ENCODE peak calls at places on chromosome 9, in six cellular contexts. Y is breast epithelium, Z is GM20000, B is mucosa of gallbladder, U is HEK293T, R is DND-41. M is an unnamed sample.

GRCh38 chr9:2418619-2419018 is 203.0 kb upstream of the VLDLR start:
- DNase-seq in Z (no peak), Y (no peak), R (peak; percentile 17), B (no peak), U (no peak), M (no peak)

GRCh38 chr9:98491778-98492177 is 217.0 kb downstream of the GABBR2 start:
- DNase-seq in Z (no peak), R (no peak), U (no peak), B (no peak), Y (no peak), M (no peak)

GRCh38 chr9:37906312-37907239 is 2.6 kb upstream of the SLC25A51 start:
- DNase-seq in U (no peak), Y (no peak), R (no peak), B (no peak), Z (no peak), M (no peak)

GRCh38 chr9:18424132-18424531 is 49.8 kb upstream of the ADAMTSL1 start:
- DNase-seq in Z (no peak), R (no peak), U (no peak), Y (no peak), B (no peak), M (no peak)

GRCh38 chr9:75490326-75490725 is 400.1 kb upstream of the PCSK5 start:
- DNase-seq in B (no peak), Z (no peak), U (no peak), Y (no peak), R (no peak), M (no peak)

GRCh38 chr9:21440139-21440538 is at the start of gene IFNA1:
- DNase-seq in R (no peak), Y (no peak), B (no peak), U (no peak), Z (no peak), M (no peak)

GRCh38 chr9:113673726-113674125 is 202.4 kb upstream of the ZNF618 start:
- DNase-seq in R (no peak), U (no peak), Y (no peak), B (no peak), Z (no peak), M (no peak)

GRCh38 chr9:129270903-129271431 is 92.9 kb upstream of the IER5L start:
- DNase-seq in R (peak; percentile 19), U (no peak), Z (peak; percentile 70), B (no peak), Y (no peak), M (no peak)

GRCh38 chr9:73039253-73039915 is 86.5 kb upstream of the ALDH1A1 start:
- DNase-seq in B (peak; percentile 70), U (no peak), R (no peak), Y (peak; percentile 57), Z (no peak), M (no peak)

GRCh38 chr9:133369923-133370322 is 5.9 kb downstream of the SURF4 start:
- DNase-seq in Z (no peak), B (no peak), U (no peak), R (no peak), Y (no peak), M (no peak)

GRCh38 chr9:128882677-128883590 is 1.0 kb downstream of the LRRC8A start:
- DNase-seq in U (no peak), R (peak; percentile 21), Z (peak; percentile 38), Y (no peak), B (no peak), M (peak; percentile 23)

GRCh38 chr9:129497064-129497836 is 123.7 kb downstream of the C9orf50 start:
- DNase-seq in Z (peak; percentile 32), R (no peak), Y (no peak), B (no peak), U (no peak), M (peak; percentile 78)

GRCh38 chr9:34249274-34249673 is 70.4 kb downstream of the UBAP1 start:
- DNase-seq in B (no peak), Y (no peak), U (no peak), R (no peak), Z (no peak), M (no peak)

GRCh38 chr9:70921126-70921525 is 200.3 kb downstream of the TRPM3 start:
- DNase-seq in Y (no peak), R (no peak), B (no peak), U (no peak), Z (no peak), M (no peak)

GRCh38 chr9:83299556-83299955 is 236.6 kb upstream of the RASEF start:
- DNase-seq in U (no peak), Y (no peak), R (no peak), Z (no peak), B (no peak), M (no peak)

GRCh38 chr9:90964101-90965020 is 162.7 kb downstream of the SYK start:
- DNase-seq in U (no peak), Y (no peak), R (no peak), Z (no peak), B (no peak), M (peak; percentile 3)

GRCh38 chr9:115597330-115597729 is 479.4 kb upstream of the TNC start:
- DNase-seq in U (no peak), R (no peak), Z (no peak), B (no peak), Y (no peak), M (no peak)

GRCh38 chr9:27519466-27520465 is 4.3 kb upstream of the IFNK start:
- DNase-seq in R (no peak), U (no peak), Y (no peak), B (no peak), Z (no peak), M (no peak)

GRCh38 chr9:132663851-132664250 is 5.9 kb downstream of the DDX31 start:
- DNase-seq in Z (no peak), U (no peak), B (no peak), Y (no peak), R (no peak), M (no peak)

GRCh38 chr9:34576943-34577634 is 12.4 kb downstream of the CNTFR start:
- DNase-seq in Y (no peak), B (peak; percentile 27), Z (no peak), U (no peak), R (no peak), M (no peak)

GRCh38 chr9:128146591-128147120 is 2.6 kb upstream of the LCN2 start:
- DNase-seq in R (no peak), B (no peak), Y (no peak), Z (no peak), U (no peak), M (no peak)

GRCh38 chr9:133979921-133980863 is 11.9 kb downstream of the VAV2 start:
- DNase-seq in Z (no peak), R (no peak), U (no peak), B (no peak), Y (no peak), M (no peak)

GRCh38 chr9:92592946-92593860 is 57.4 kb upstream of the ECM2 start:
- DNase-seq in U (no peak), Z (no peak), R (no peak), B (no peak), Y (no peak), M (no peak)

GRCh38 chr9:111944467-111944866 is 47.9 kb downstream of the UGCG start:
- DNase-seq in U (no peak), B (no peak), Z (no peak), R (no peak), Y (no peak), M (no peak)

GRCh38 chr9:76114144-76114543 is 223.7 kb downstream of the PCSK5 start:
- DNase-seq in B (no peak), R (no peak), Y (no peak), Z (no peak), U (no peak), M (no peak)

M was measured in SK-N-DZ.